ENCODE peak calls at places on chromosomes 2 and 18, in four cellular contexts. F is K562, P is GM12878, G is H1. O is an unnamed sample.

GRCh38 chr2:224691563-224691962 is 24.6 kb downstream of the CCDC195 start:
- DNase-seq in F (no peak), P (no peak), G (no peak), O (no peak)

GRCh38 chr2:174362949-174363348 is 28.2 kb downstream of the SP9 start:
- DNase-seq in F (no peak), P (no peak), G (no peak), O (no peak)

GRCh38 chr2:50448556-50448955 is 583.4 kb downstream of the NRXN1 start:
- DNase-seq in F (no peak), P (no peak), G (no peak), O (no peak)

GRCh38 chr18:7038330-7038846 is 79.2 kb downstream of the LAMA1 start:
- DNase-seq in F (peak), P (no peak), G (peak), O (peak)

GRCh38 chr2:1887915-1888314 is 143.6 kb upstream of the PXDN start:
- DNase-seq in F (peak), P (no peak), G (no peak), O (no peak)

GRCh38 chr18:74870950-74871349 is 273.3 kb downstream of the ZNF407 start:
- DNase-seq in F (no peak), P (no peak), G (no peak), O (no peak)

GRCh38 chr18:11857177-11857887 is 6.1 kb downstream of the CHMP1B start:
- DNase-seq in F (peak), P (no peak), G (no peak), O (peak)

GRCh38 chr18:35949090-35949489 is 23.4 kb upstream of the RMP24 start:
- DNase-seq in F (no peak), P (no peak), G (no peak), O (no peak)

GRCh38 chr2:121492409-121492808 is 38.3 kb upstream of the RNU4ATAC start:
- DNase-seq in F (no peak), P (no peak), G (no peak), O (no peak)

GRCh38 chr2:27705851-27706622 is 42.3 kb downstream of the SLC4A1AP start:
- DNase-seq in F (no peak), P (no peak), G (no peak), O (peak)

GRCh38 chr2:241390301-241391206 is 34.5 kb downstream of the FARP2 start:
- DNase-seq in F (no peak), P (no peak), G (no peak), O (no peak)
- TF ChIP-seq GABPA in F (no peak), P (no peak), G (no peak), O (no peak)

GRCh38 chr2:8608411-8608954 is 73.4 kb upstream of the ID2 start:
- DNase-seq in F (no peak), P (peak), G (no peak), O (no peak)
- TF ChIP-seq HDAC2 in F (no peak), P (no peak), G (no peak), O (no peak)

GRCh38 chr2:241903121-241904010 is 33.8 kb downstream of the RTP5 start:
- DNase-seq in F (no peak), P (no peak), G (no peak), O (no peak)
- TF ChIP-seq GABPA in F (no peak), P (no peak), G (peak), O (no peak)

GRCh38 chr2:223082701-223083100 is 30.7 kb downstream of the KCNE4 start:
- DNase-seq in F (no peak), P (no peak), G (no peak), O (no peak)
- TF ChIP-seq HDAC2 in F (no peak), P (no peak), G (no peak), O (no peak)

GRCh38 chr2:239224249-239224605 is 176.6 kb downstream of the HDAC4 start:
- DNase-seq in F (no peak), P (no peak), G (no peak), O (no peak)
- TF ChIP-seq GABPA in F (no peak), P (no peak), G (no peak), O (no peak)

O was measured in HepG2.